ENCODE peak calls at places on chromosome 20, in seven cellular contexts. D, T, A, Y, R, G and E are unnamed samples.

GRCh38 chr20:652611-653109 is 340 bp downstream of the SRXN1 start:
- DNase-seq in A (peak), D (peak), T (no peak), Y (peak), R (peak), G (no peak), E (no peak)

GRCh38 chr20:9021699-9022098 is 47.2 kb upstream of the PLCB4 start:
- DNase-seq in D (no peak), A (peak), G (no peak), Y (peak), T (no peak), R (no peak), E (no peak)

GRCh38 chr20:40983898-40984297 is 44.7 kb upstream of the TOP1 start:
- DNase-seq in D (no peak), A (no peak), Y (no peak), T (no peak), G (no peak), R (no peak), E (no peak)

GRCh38 chr20:22492497-22492896 is 91.9 kb downstream of the FOXA2 start:
- DNase-seq in G (no peak), T (no peak), D (no peak), A (peak), Y (no peak), R (no peak), E (no peak)

GRCh38 chr20:61521680-61522420 is 269.8 kb downstream of the CDH4 start:
- DNase-seq in G (peak), R (no peak), D (no peak), T (no peak), Y (peak), A (no peak), E (no peak)

GRCh38 chr20:34774431-34774830 is 51.0 kb downstream of the NCOA6 start:
- DNase-seq in G (no peak), Y (no peak), T (no peak), D (no peak), R (no peak), A (no peak), E (no peak)

GRCh38 chr20:2387180-2387577 is 6.5 kb downstream of the TGM6 start:
- DNase-seq in T (peak), G (no peak), R (peak), A (peak), D (peak), Y (peak), E (peak)

GRCh38 chr20:10521068-10521834 is 86.1 kb downstream of the SLX4IP start:
- DNase-seq in T (no peak), R (peak), Y (peak), A (peak), D (no peak), G (peak), E (peak)

GRCh38 chr20:34624628-34625027 is 52.3 kb downstream of the PIGU start:
- DNase-seq in R (no peak), Y (no peak), A (no peak), T (no peak), D (no peak), G (no peak), E (no peak)

GRCh38 chr20:37538003-37538402 is 10.3 kb upstream of the BLCAP start:
- DNase-seq in Y (peak), G (no peak), R (peak), T (peak), D (no peak), A (peak), E (no peak)

GRCh38 chr20:57332105-57333089 is 2.8 kb downstream of the SPO11 start:
- DNase-seq in A (peak), R (no peak), T (no peak), D (no peak), G (no peak), Y (no peak), E (no peak)

GRCh38 chr20:57329608-57330221 is at the start of gene SPO11:
- DNase-seq in T (no peak), A (no peak), R (no peak), D (no peak), G (no peak), Y (no peak), E (no peak)

GRCh38 chr20:57330998-57331397 is 1.4 kb downstream of the SPO11 start:
- DNase-seq in R (peak), T (no peak), D (no peak), G (no peak), A (no peak), Y (peak), E (no peak)

GRCh38 chr20:57335392-57335791 is 5.8 kb downstream of the SPO11 start:
- DNase-seq in D (no peak), G (no peak), T (no peak), A (peak), Y (no peak), R (peak), E (no peak)
- TF ChIP-seq CTCF in D (no peak), G (no peak), T (no peak), A (peak), Y (no peak), R (no peak), E (peak)

DNA sequence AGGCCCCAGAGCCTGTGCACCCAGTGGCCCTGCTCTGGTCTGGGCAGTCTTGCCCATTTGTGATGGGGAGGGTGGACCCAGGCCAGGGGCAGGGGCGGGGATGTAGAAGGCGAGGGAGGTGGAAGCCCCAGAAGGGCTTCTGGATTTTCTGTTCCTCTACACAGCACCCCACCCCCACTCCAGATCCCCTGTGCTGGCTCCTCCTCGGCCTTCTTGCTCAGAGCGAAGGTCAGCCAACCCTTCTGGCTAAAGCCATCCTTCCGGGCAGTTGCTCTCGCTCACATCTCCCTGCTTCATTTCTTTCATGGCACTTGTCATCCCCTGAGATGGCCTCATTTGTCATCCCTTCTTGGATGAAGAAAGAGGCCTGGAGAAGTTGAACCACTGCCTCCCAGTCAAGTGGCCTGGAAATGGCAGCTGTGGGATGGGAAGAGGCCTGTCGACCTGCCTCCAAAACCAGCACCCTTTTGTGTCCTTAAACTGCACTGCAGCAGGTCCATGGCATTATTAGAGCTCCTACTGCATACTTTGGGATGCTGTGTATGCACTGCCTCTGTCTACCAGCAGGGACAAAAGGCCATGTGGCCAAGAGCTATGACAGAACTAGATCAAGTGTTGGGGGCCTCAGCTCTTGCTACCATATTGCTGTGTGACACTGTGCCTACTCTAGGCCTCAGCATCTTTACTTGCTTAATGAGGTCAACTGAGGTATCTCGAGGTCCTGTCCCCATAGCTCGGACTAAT is 19.9 kb downstream of the PEDS1 start:
- DNase-seq in T (no peak), Y (no peak), A (no peak), D (no peak), R (no peak), G (no peak), E (no peak)
- TF ChIP-seq CTCF in T (no peak), Y (peak), A (no peak), D (no peak), R (peak), G (peak), E (peak)

DNA sequence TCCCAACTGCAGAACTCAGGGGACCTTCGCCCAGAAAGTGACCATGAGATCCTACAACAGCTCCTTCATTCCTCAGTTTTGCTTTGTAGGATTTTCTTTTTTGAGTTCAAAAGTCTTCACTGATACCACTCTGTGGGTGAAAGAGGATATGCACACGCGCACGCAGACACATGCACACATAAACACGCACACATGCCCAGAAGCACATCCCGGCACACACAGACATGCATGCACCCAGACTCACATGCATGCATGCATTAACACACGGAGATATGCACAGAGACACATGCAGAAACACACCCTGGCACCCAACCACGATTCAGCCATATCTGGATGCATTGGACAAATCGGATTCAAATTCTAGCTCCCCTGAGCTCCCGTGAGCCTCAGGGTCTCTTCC is 36.4 kb downstream of the ANKRD60 start:
- DNase-seq in A (no peak), Y (no peak), R (no peak), G (no peak), T (no peak), D (no peak), E (no peak)
- TF ChIP-seq CTCF in A (no peak), Y (no peak), R (no peak), G (no peak), T (no peak), D (no peak), E (no peak)

DNA sequence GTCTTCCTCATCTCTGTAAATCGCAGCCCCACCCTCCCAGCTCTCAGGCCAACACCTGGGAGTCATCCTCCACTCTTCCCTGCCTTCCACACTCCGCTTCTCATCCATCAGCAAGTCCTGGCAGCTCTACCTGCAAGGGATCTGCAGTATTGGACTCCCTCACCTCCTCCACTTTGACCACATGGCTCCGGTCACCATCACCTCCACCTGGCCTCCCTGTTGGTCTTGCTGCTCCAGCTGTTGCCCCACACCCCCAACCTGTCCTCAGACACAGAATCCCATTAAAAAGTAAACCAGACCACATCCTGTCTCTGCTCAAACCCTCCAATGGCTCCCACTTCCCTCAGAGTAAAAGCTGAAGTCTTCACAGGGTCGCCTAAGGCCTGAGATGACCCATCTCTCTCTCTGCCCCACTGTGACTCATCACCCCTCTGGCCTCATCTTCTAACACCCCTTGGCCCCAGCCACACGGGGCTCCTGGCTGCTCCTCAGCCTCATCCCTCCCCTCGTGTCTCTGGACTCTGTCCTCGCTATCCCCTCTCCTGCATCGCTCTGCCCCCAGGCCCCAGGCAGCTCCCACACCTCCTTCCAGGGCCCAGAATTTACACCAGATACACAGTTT is 185.1 kb upstream of the SULF2 start:
- DNase-seq in Y (no peak), G (no peak), R (no peak), A (no peak), D (no peak), T (no peak), E (no peak)
- TF ChIP-seq CTCF in Y (no peak), G (no peak), R (no peak), A (no peak), D (no peak), T (no peak), E (no peak)

GRCh38 chr20:36216314-36217025 is 19.8 kb upstream of the AAR2 start:
- DNase-seq in Y (no peak), G (no peak), D (no peak), T (no peak), R (no peak), A (no peak), E (no peak)

GRCh38 chr20:36215778-36216177 is 20.5 kb upstream of the AAR2 start:
- DNase-seq in Y (no peak), G (no peak), T (no peak), R (no peak), A (no peak), D (no peak), E (no peak)

GRCh38 chr20:36218380-36219064 is 17.8 kb upstream of the AAR2 start:
- DNase-seq in Y (no peak), T (no peak), R (no peak), D (no peak), G (no peak), A (no peak), E (no peak)

GRCh38 chr20:36214684-36215256 is 21.5 kb upstream of the AAR2 start:
- DNase-seq in T (no peak), G (no peak), Y (peak), A (peak), R (peak), D (no peak), E (no peak)

DNA sequence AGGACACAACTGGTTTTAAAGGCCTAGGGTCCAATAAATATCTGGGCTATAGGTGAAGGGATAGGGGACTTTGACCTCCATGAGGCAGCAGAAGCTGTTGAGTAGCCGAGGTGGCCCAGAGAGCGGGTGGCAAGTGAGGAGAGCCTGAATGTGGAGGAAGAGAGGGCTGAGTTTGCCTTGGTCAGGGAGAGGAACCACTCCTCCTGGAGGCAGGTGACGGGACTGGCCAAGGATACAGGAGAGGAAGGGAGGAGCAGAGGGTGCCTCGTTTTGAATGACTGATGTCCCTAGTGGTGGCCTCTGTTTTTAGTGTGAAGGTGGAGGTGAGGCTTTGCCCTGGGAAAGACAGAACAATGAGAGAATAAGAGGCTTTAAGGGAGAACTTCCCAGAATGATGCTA is 19.1 kb upstream of the AAR2 start:
- DNase-seq in D (no peak), R (no peak), A (peak), G (no peak), T (no peak), Y (no peak), E (no peak)
- TF ChIP-seq CTCF in D (no peak), R (no peak), A (no peak), G (no peak), T (no peak), Y (no peak), E (no peak)

GRCh38 chr20:59214083-59214482 is 50.5 kb downstream of the ZNF831 start:
- DNase-seq in T (no peak), D (no peak), G (no peak), Y (no peak), R (no peak), A (no peak), E (no peak)

GRCh38 chr20:59217794-59218193 is 54.2 kb downstream of the ZNF831 start:
- DNase-seq in Y (no peak), T (no peak), R (no peak), G (no peak), D (no peak), A (no peak), E (no peak)

GRCh38 chr20:59217162-59217561 is 53.5 kb downstream of the ZNF831 start:
- DNase-seq in D (no peak), T (no peak), R (no peak), G (no peak), A (no peak), Y (peak), E (no peak)

GRCh38 chr20:59219206-59219605 is 55.6 kb downstream of the ZNF831 start:
- DNase-seq in A (no peak), Y (no peak), T (no peak), R (no peak), G (no peak), D (no peak), E (no peak)

GRCh38 chr20:59214619-59215547 is 51.3 kb downstream of the ZNF831 start:
- DNase-seq in G (no peak), A (no peak), Y (no peak), D (no peak), T (no peak), R (no peak), E (no peak)
- TF ChIP-seq CTCF in G (no peak), A (no peak), Y (no peak), D (no peak), T (no peak), R (no peak), E (no peak)

DNA sequence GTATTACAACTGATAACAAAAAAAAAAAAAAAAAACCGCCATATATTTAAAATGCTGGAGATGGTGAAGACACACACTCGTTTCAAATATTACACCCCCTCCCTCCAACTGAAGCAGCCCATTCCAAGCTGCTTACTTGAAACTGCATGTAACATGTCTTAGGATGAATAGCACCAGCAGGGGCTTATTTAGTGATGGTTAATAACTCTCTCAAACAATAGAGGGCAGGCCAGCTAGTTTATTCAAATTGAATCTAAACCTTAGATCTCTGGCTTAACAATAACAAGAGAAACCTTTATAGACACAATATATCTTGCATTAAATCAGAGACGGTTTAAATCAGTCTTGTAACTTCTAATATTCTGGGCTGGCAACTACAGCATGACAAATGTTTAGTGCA is 9.3 kb upstream of the JPH2 start:
- DNase-seq in R (peak), G (no peak), A (peak), Y (no peak), T (no peak), D (no peak), E (no peak)
- TF ChIP-seq CTCF in R (no peak), G (peak), A (peak), Y (peak), T (no peak), D (no peak), E (no peak)

GRCh38 chr20:56360899-56361199 is 2.1 kb downstream of the FAM210B start:
- DNase-seq in A (no peak), Y (no peak), T (no peak), D (no peak), G (no peak), R (no peak), E (no peak)
- TF ChIP-seq CTCF in A (no peak), Y (no peak), T (no peak), D (no peak), G (no peak), R (no peak), E (no peak)

DNA sequence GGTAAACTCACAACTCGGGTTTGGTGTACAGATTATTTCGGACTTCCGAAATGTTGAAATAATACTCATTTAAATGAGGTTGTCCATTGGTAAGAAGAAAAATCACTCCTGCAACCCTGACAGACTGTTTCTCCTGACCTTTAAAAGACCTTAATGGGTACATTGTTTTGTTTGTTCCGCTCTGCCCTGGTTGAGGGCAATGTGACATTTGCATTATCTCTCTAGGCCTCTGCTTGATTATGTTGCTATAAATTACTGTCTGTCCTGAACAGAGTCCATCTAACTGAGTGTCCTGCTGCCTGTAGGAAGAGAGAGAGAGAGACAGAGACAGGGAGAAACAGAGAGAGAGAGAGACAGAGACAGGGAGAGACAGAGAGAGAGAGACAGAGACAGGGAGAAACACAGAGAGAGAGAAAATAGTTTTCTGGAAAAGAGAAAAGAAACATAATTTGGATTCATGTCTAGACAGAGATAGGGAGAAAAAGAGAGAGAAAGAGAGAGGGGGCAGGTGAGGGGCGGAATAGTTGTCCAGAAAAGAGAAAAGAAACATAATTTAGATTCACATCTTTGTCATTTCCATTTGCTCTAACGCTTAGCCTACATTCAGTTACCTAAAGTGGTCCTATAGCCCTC is 83.2 kb downstream of the SHLD1 start:
- DNase-seq in Y (no peak), A (no peak), D (no peak), R (no peak), G (no peak), T (no peak), E (no peak)
- TF ChIP-seq CTCF in Y (no peak), A (no peak), D (no peak), R (no peak), G (no peak), T (no peak), E (no peak)